ENCODE peak calls at places on chromosomes 6 and 20, in nine cellular contexts. One of them, this sample, is unnamed.

GRCh38 chr20:46122071-46122470 is 4.0 kb downstream of the CD40 start:
- DNase-seq in mesothelial cell of epicardium: no peak
- DNase-seq in fibroblast of mammary gland: peak; percentile 76
- DNase-seq in heart right ventricle: no peak
- DNase-seq in progenitor cell of endocrine pancreas: no peak
- DNase-seq in fibroblast of the aortic adventitia: peak; percentile 63
- DNase-seq in fibroblast of lung: peak; percentile 83
- DNase-seq in HFF-Myc: no peak
- DNase-seq in ascending aorta: no peak
- DNase-seq in this sample: no peak

GRCh38 chr20:772806-773205 is 4.5 kb upstream of the SLC52A3 start:
- DNase-seq in ascending aorta: no peak
- DNase-seq in fibroblast of the aortic adventitia: no peak
- DNase-seq in mesothelial cell of epicardium: no peak
- DNase-seq in HFF-Myc: no peak
- DNase-seq in progenitor cell of endocrine pancreas: no peak
- DNase-seq in heart right ventricle: no peak
- DNase-seq in fibroblast of mammary gland: no peak
- DNase-seq in fibroblast of lung: no peak
- DNase-seq in this sample: no peak

GRCh38 chr20:59435496-59435895 is 135.1 kb downstream of the EDN3 start:
- DNase-seq in heart right ventricle: no peak
- DNase-seq in progenitor cell of endocrine pancreas: no peak
- DNase-seq in fibroblast of mammary gland: no peak
- DNase-seq in HFF-Myc: no peak
- DNase-seq in fibroblast of lung: no peak
- DNase-seq in ascending aorta: no peak
- DNase-seq in fibroblast of the aortic adventitia: no peak
- DNase-seq in mesothelial cell of epicardium: no peak
- DNase-seq in this sample: no peak

GRCh38 chr6:111220383-111221031 is 133.2 kb downstream of the SLC16A10 start:
- DNase-seq in fibroblast of lung: no peak
- DNase-seq in progenitor cell of endocrine pancreas: no peak
- DNase-seq in fibroblast of the aortic adventitia: no peak
- DNase-seq in mesothelial cell of epicardium: no peak
- DNase-seq in HFF-Myc: no peak
- DNase-seq in ascending aorta: no peak
- DNase-seq in fibroblast of mammary gland: no peak
- DNase-seq in heart right ventricle: no peak
- DNase-seq in this sample: no peak

GRCh38 chr20:36792422-36792821 is 18.9 kb upstream of the DSN1 start:
- DNase-seq in progenitor cell of endocrine pancreas: no peak
- DNase-seq in HFF-Myc: no peak
- DNase-seq in fibroblast of lung: peak; percentile 76
- DNase-seq in ascending aorta: peak; percentile 76
- DNase-seq in fibroblast of mammary gland: peak; percentile 58
- DNase-seq in heart right ventricle: peak; percentile 45
- DNase-seq in fibroblast of the aortic adventitia: peak; percentile 64
- DNase-seq in mesothelial cell of epicardium: no peak
- DNase-seq in this sample: no peak

GRCh38 chr20:39993737-39994136 is 695.3 kb downstream of the MAFB start:
- DNase-seq in fibroblast of lung: no peak
- DNase-seq in ascending aorta: no peak
- DNase-seq in mesothelial cell of epicardium: no peak
- DNase-seq in HFF-Myc: no peak
- DNase-seq in progenitor cell of endocrine pancreas: no peak
- DNase-seq in fibroblast of mammary gland: no peak
- DNase-seq in fibroblast of the aortic adventitia: no peak
- DNase-seq in heart right ventricle: peak; percentile 18
- DNase-seq in this sample: no peak

GRCh38 chr6:75656479-75656878 is 54.8 kb downstream of the SENP6 start:
- DNase-seq in progenitor cell of endocrine pancreas: no peak
- DNase-seq in mesothelial cell of epicardium: no peak
- DNase-seq in fibroblast of mammary gland: no peak
- DNase-seq in HFF-Myc: no peak
- DNase-seq in fibroblast of the aortic adventitia: no peak
- DNase-seq in fibroblast of lung: no peak
- DNase-seq in heart right ventricle: no peak
- DNase-seq in ascending aorta: no peak
- DNase-seq in this sample: no peak

GRCh38 chr6:52645976-52646375 is 24.9 kb upstream of the TMEM14A start:
- DNase-seq in HFF-Myc: no peak
- DNase-seq in fibroblast of mammary gland: no peak
- DNase-seq in fibroblast of lung: no peak
- DNase-seq in progenitor cell of endocrine pancreas: no peak
- DNase-seq in heart right ventricle: no peak
- DNase-seq in mesothelial cell of epicardium: no peak
- DNase-seq in ascending aorta: no peak
- DNase-seq in fibroblast of the aortic adventitia: no peak
- DNase-seq in this sample: no peak

GRCh38 chr6:10585232-10585887 is 64.2 kb downstream of the GCNT2 start:
- DNase-seq in progenitor cell of endocrine pancreas: no peak
- DNase-seq in heart right ventricle: no peak
- DNase-seq in fibroblast of mammary gland: no peak
- DNase-seq in HFF-Myc: no peak
- DNase-seq in fibroblast of lung: peak; percentile 48
- DNase-seq in ascending aorta: no peak
- DNase-seq in fibroblast of the aortic adventitia: peak; percentile 13
- DNase-seq in mesothelial cell of epicardium: no peak
- DNase-seq in this sample: no peak

GRCh38 chr6:112475083-112475482 is 128.0 kb downstream of the RFPL4B start:
- DNase-seq in progenitor cell of endocrine pancreas: no peak
- DNase-seq in fibroblast of lung: peak; percentile 75
- DNase-seq in ascending aorta: no peak
- DNase-seq in heart right ventricle: no peak
- DNase-seq in fibroblast of mammary gland: peak; percentile 82
- DNase-seq in HFF-Myc: no peak
- DNase-seq in mesothelial cell of epicardium: no peak
- DNase-seq in fibroblast of the aortic adventitia: peak; percentile 12
- DNase-seq in this sample: no peak

GRCh38 chr6:149508485-149508884 is 23.7 kb upstream of the ZC3H12D start:
- DNase-seq in heart right ventricle: no peak
- DNase-seq in HFF-Myc: no peak
- DNase-seq in mesothelial cell of epicardium: no peak
- DNase-seq in progenitor cell of endocrine pancreas: no peak
- DNase-seq in fibroblast of lung: peak; percentile 40
- DNase-seq in fibroblast of mammary gland: no peak
- DNase-seq in ascending aorta: no peak
- DNase-seq in fibroblast of the aortic adventitia: no peak
- DNase-seq in this sample: no peak

GRCh38 chr6:131163886-131164285 is 28.6 kb downstream of the AKAP7 start:
- DNase-seq in ascending aorta: no peak
- DNase-seq in fibroblast of the aortic adventitia: peak; percentile 87
- DNase-seq in progenitor cell of endocrine pancreas: no peak
- DNase-seq in heart right ventricle: no peak
- DNase-seq in HFF-Myc: no peak
- DNase-seq in fibroblast of mammary gland: no peak
- DNase-seq in mesothelial cell of epicardium: no peak
- DNase-seq in fibroblast of lung: peak; percentile 64
- DNase-seq in this sample: no peak

GRCh38 chr6:131164506-131164905 is 29.2 kb downstream of the AKAP7 start:
- DNase-seq in HFF-Myc: no peak
- DNase-seq in fibroblast of the aortic adventitia: peak; percentile 33
- DNase-seq in heart right ventricle: no peak
- DNase-seq in mesothelial cell of epicardium: no peak
- DNase-seq in ascending aorta: no peak
- DNase-seq in fibroblast of mammary gland: no peak
- DNase-seq in progenitor cell of endocrine pancreas: no peak
- DNase-seq in fibroblast of lung: peak; percentile 34
- DNase-seq in this sample: no peak

GRCh38 chr6:131169613-131170012 is 34.3 kb downstream of the AKAP7 start:
- DNase-seq in ascending aorta: no peak
- DNase-seq in mesothelial cell of epicardium: no peak
- DNase-seq in HFF-Myc: no peak
- DNase-seq in heart right ventricle: no peak
- DNase-seq in fibroblast of the aortic adventitia: no peak
- DNase-seq in fibroblast of mammary gland: no peak
- DNase-seq in progenitor cell of endocrine pancreas: no peak
- DNase-seq in fibroblast of lung: no peak
- DNase-seq in this sample: no peak

GRCh38 chr6:131172237-131172636 is 37.0 kb downstream of the AKAP7 start:
- DNase-seq in ascending aorta: no peak
- DNase-seq in fibroblast of the aortic adventitia: peak; percentile 37
- DNase-seq in fibroblast of mammary gland: peak; percentile 11
- DNase-seq in HFF-Myc: no peak
- DNase-seq in progenitor cell of endocrine pancreas: no peak
- DNase-seq in heart right ventricle: no peak
- DNase-seq in fibroblast of lung: peak; percentile 45
- DNase-seq in mesothelial cell of epicardium: no peak
- DNase-seq in this sample: no peak

DNA sequence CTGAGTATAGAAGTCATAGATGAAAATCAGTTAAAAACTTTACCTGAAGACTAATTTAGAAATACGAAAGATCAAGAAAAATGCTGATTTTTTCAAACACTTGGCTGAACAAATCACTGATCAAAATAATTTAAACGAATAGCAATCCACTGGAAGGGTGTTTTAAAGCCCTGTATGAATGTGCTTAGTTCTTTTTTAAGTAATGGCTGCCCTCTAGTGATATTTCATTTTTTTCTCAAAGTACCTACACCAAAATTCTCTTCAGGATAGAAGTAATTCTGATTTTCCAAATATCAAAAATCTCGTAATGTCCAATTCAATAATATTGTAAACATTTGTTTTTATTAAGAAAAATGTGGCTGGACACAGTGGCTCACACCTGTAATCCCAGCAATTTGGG is 32.5 kb downstream of the AKAP7 start:
- DNase-seq in ascending aorta: no peak
- DNase-seq in mesothelial cell of epicardium: no peak
- DNase-seq in fibroblast of mammary gland: no peak
- DNase-seq in fibroblast of lung: no peak
- DNase-seq in progenitor cell of endocrine pancreas: no peak
- DNase-seq in fibroblast of the aortic adventitia: peak; percentile 47
- DNase-seq in HFF-Myc: no peak
- DNase-seq in heart right ventricle: no peak
- DNase-seq in this sample: no peak
- TF ChIP-seq CTCF in ascending aorta: no peak
- TF ChIP-seq CTCF in mesothelial cell of epicardium: no peak
- TF ChIP-seq CTCF in fibroblast of mammary gland: no peak
- TF ChIP-seq CTCF in fibroblast of lung: no peak
- TF ChIP-seq CTCF in progenitor cell of endocrine pancreas: peak; percentile 9
- TF ChIP-seq CTCF in fibroblast of the aortic adventitia: no peak
- TF ChIP-seq CTCF in HFF-Myc: no peak
- TF ChIP-seq CTCF in heart right ventricle: peak; percentile 29
- TF ChIP-seq CTCF in this sample: peak; percentile 40

GRCh38 chr20:35664544-35665206 is at the start of the genes CPNE1 and RBM12:
- DNase-seq in ascending aorta: peak; percentile 95
- DNase-seq in fibroblast of lung: peak; percentile 88
- DNase-seq in heart right ventricle: peak; percentile 94
- DNase-seq in HFF-Myc: peak; percentile 85
- DNase-seq in progenitor cell of endocrine pancreas: peak; percentile 87
- DNase-seq in mesothelial cell of epicardium: peak; percentile 86
- DNase-seq in fibroblast of the aortic adventitia: peak; percentile 93
- DNase-seq in fibroblast of mammary gland: peak; percentile 91
- DNase-seq in this sample: peak; percentile 95
- TF ChIP-seq CTCF in ascending aorta: peak; percentile 7
- TF ChIP-seq CTCF in fibroblast of lung: no peak
- TF ChIP-seq CTCF in heart right ventricle: no peak
- TF ChIP-seq CTCF in HFF-Myc: no peak
- TF ChIP-seq CTCF in progenitor cell of endocrine pancreas: no peak
- TF ChIP-seq CTCF in mesothelial cell of epicardium: no peak
- TF ChIP-seq CTCF in fibroblast of the aortic adventitia: no peak
- TF ChIP-seq CTCF in fibroblast of mammary gland: no peak
- TF ChIP-seq CTCF in this sample: peak; percentile 42

GRCh38 chr6:54073487-54073886 is 37.8 kb upstream of the MLIP start:
- DNase-seq in fibroblast of mammary gland: no peak
- DNase-seq in heart right ventricle: no peak
- DNase-seq in ascending aorta: no peak
- DNase-seq in HFF-Myc: no peak
- DNase-seq in mesothelial cell of epicardium: no peak
- DNase-seq in progenitor cell of endocrine pancreas: no peak
- DNase-seq in fibroblast of the aortic adventitia: no peak
- DNase-seq in fibroblast of lung: no peak
- DNase-seq in this sample: no peak

GRCh38 chr6:54074109-54074508 is 37.1 kb upstream of the MLIP start:
- DNase-seq in fibroblast of mammary gland: no peak
- DNase-seq in progenitor cell of endocrine pancreas: no peak
- DNase-seq in heart right ventricle: no peak
- DNase-seq in mesothelial cell of epicardium: no peak
- DNase-seq in HFF-Myc: no peak
- DNase-seq in fibroblast of lung: no peak
- DNase-seq in ascending aorta: no peak
- DNase-seq in fibroblast of the aortic adventitia: no peak
- DNase-seq in this sample: no peak

GRCh38 chr6:54076159-54076789 is 35.0 kb upstream of the MLIP start:
- DNase-seq in progenitor cell of endocrine pancreas: no peak
- DNase-seq in fibroblast of the aortic adventitia: no peak
- DNase-seq in fibroblast of lung: no peak
- DNase-seq in fibroblast of mammary gland: no peak
- DNase-seq in heart right ventricle: no peak
- DNase-seq in mesothelial cell of epicardium: no peak
- DNase-seq in HFF-Myc: no peak
- DNase-seq in ascending aorta: no peak
- DNase-seq in this sample: no peak

GRCh38 chr6:54072708-54073313 is 38.4 kb upstream of the MLIP start:
- DNase-seq in fibroblast of the aortic adventitia: no peak
- DNase-seq in heart right ventricle: no peak
- DNase-seq in mesothelial cell of epicardium: no peak
- DNase-seq in progenitor cell of endocrine pancreas: no peak
- DNase-seq in HFF-Myc: no peak
- DNase-seq in fibroblast of mammary gland: no peak
- DNase-seq in fibroblast of lung: no peak
- DNase-seq in ascending aorta: no peak
- DNase-seq in this sample: no peak

DNA sequence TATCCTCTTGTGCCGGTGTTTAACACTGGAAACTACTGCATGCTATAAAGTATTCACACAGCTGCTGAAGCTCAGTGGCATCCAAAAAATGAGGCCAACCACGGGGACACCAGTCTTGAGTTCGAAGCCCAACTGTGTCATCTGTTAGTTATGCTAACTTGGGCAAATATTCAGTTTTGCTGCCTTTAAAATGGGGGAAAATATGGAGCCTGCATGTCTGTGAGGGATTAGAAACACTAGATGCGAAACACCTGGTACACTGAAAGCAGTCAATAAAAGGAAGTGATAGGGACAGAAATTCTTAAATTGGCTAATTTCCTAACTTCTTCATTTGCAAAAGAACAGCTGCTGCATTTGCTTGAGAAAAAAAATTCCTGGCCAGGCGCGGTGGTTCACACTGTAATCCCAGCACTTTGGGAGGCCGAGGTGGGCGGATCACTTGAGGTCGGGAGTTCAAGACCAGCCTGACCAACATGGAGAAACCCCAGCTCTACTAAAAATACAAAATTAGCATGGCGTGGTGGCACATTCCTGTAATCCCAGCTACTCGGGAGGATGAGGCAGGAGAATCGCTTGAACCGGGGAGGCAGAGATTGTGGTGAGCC is 36.5 kb upstream of the MLIP start:
- DNase-seq in ascending aorta: no peak
- DNase-seq in heart right ventricle: peak; percentile 28
- DNase-seq in fibroblast of mammary gland: no peak
- DNase-seq in HFF-Myc: no peak
- DNase-seq in fibroblast of the aortic adventitia: no peak
- DNase-seq in fibroblast of lung: peak; percentile 20
- DNase-seq in progenitor cell of endocrine pancreas: no peak
- DNase-seq in mesothelial cell of epicardium: no peak
- DNase-seq in this sample: no peak
- TF ChIP-seq CTCF in ascending aorta: no peak
- TF ChIP-seq CTCF in heart right ventricle: no peak
- TF ChIP-seq CTCF in fibroblast of mammary gland: no peak
- TF ChIP-seq CTCF in HFF-Myc: no peak
- TF ChIP-seq CTCF in fibroblast of the aortic adventitia: no peak
- TF ChIP-seq CTCF in fibroblast of lung: no peak
- TF ChIP-seq CTCF in progenitor cell of endocrine pancreas: no peak
- TF ChIP-seq CTCF in mesothelial cell of epicardium: no peak
- TF ChIP-seq CTCF in this sample: no peak

GRCh38 chr6:100482698-100483097 is 18.0 kb upstream of the SIM1 start:
- DNase-seq in fibroblast of the aortic adventitia: no peak
- DNase-seq in fibroblast of mammary gland: no peak
- DNase-seq in ascending aorta: no peak
- DNase-seq in mesothelial cell of epicardium: no peak
- DNase-seq in heart right ventricle: no peak
- DNase-seq in HFF-Myc: no peak
- DNase-seq in progenitor cell of endocrine pancreas: no peak
- DNase-seq in fibroblast of lung: no peak
- DNase-seq in this sample: no peak
- TF ChIP-seq CTCF in fibroblast of the aortic adventitia: no peak
- TF ChIP-seq CTCF in fibroblast of mammary gland: no peak
- TF ChIP-seq CTCF in ascending aorta: no peak
- TF ChIP-seq CTCF in mesothelial cell of epicardium: no peak
- TF ChIP-seq CTCF in heart right ventricle: no peak
- TF ChIP-seq CTCF in HFF-Myc: no peak
- TF ChIP-seq CTCF in progenitor cell of endocrine pancreas: no peak
- TF ChIP-seq CTCF in fibroblast of lung: no peak
- TF ChIP-seq CTCF in this sample: no peak